ENCODE peak calls at places on chromosomes 4 and X, in eight cellular contexts. M, O, Y, S, H, Q, E and U are unnamed samples.
A peak's percentile ranks its signal among the peaks of the same experiment; 100 is the strongest.

GRCh38 chr4:101458914-101459313 is 111.6 kb upstream of the PPP3CA start:
- DNase-seq in H (no peak), M (no peak), E (no peak), O (no peak), S (no peak), Q (no peak), Y (no peak), U (no peak)

GRCh38 chr4:144621681-144622080 is 24.3 kb upstream of the HHIP start:
- DNase-seq in Q (no peak), Y (no peak), O (no peak), M (no peak), S (no peak), E (no peak), H (no peak), U (no peak)

GRCh38 chr4:31160146-31160545 is 440.0 kb downstream of the PCDH7 start:
- DNase-seq in Q (no peak), O (no peak), S (no peak), Y (no peak), M (no peak), E (no peak), H (no peak), U (no peak)

GRCh38 chrX:72368796-72369195 is 63.1 kb upstream of the CITED1 start:
- DNase-seq in O (no peak), H (no peak), Q (no peak), M (no peak), E (no peak), S (no peak), Y (peak; percentile 20), U (no peak)

GRCh38 chrX:128021566-128021965 is 30.6 kb downstream of the ACTRT1 start:
- DNase-seq in M (no peak), Y (no peak), Q (no peak), S (no peak), H (no peak), E (no peak), O (no peak), U (no peak)

GRCh38 chr4:41525129-41525528 is 12.8 kb upstream of the LIMCH1 start:
- DNase-seq in S (peak; percentile 36), E (no peak), H (no peak), O (no peak), Q (no peak), Y (no peak), M (no peak), U (no peak)

GRCh38 chr4:159103406-159104131 is 690 bp downstream of the RAPGEF2 start:
- DNase-seq in Y (peak; percentile 70), O (peak; percentile 76), H (peak; percentile 47), S (peak; percentile 70), Q (peak; percentile 70), E (peak; percentile 5), M (peak; percentile 47), U (peak; percentile 43)

GRCh38 chr4:98055800-98056501 is 87.3 kb downstream of the STPG2 start:
- DNase-seq in S (no peak), O (no peak), Y (no peak), E (no peak), M (no peak), H (no peak), Q (no peak), U (no peak)

GRCh38 chrX:16418650-16419049 is 231.3 kb upstream of the S100G start:
- DNase-seq in O (no peak), E (no peak), H (no peak), Q (no peak), S (no peak), M (no peak), Y (no peak), U (no peak)

GRCh38 chr4:48342559-48342878 is 1.2 kb downstream of the SLAIN2 start:
- DNase-seq in O (no peak), E (no peak), H (no peak), Q (no peak), Y (no peak), M (no peak), S (no peak), U (no peak)

GRCh38 chrX:30593435-30594200 is 16.1 kb upstream of the TASL start:
- DNase-seq in E (no peak), O (no peak), Q (no peak), S (no peak), Y (no peak), M (no peak), H (no peak), U (peak; percentile 45)

GRCh38 chrX:29090811-29091210 is 503.6 kb downstream of the IL1RAPL1 start:
- DNase-seq in S (peak; percentile 5), Y (no peak), O (no peak), E (no peak), H (no peak), Q (no peak), M (peak; percentile 6), U (no peak)

GRCh38 chr4:75584067-75584466 is 28.2 kb downstream of the ODAPH start:
- DNase-seq in Y (no peak), E (no peak), S (no peak), M (no peak), Q (no peak), H (no peak), O (no peak), U (no peak)

GRCh38 chrX:46255066-46255465 is 290.2 kb downstream of the ZNF674 start:
- DNase-seq in E (no peak), O (no peak), Y (no peak), Q (no peak), M (no peak), H (no peak), S (no peak), U (no peak)

GRCh38 chrX:43333543-43333942 is 322.6 kb upstream of the MAOA start:
- DNase-seq in S (no peak), O (no peak), Y (no peak), E (no peak), Q (no peak), M (no peak), H (no peak), U (no peak)

GRCh38 chr4:152454398-152455011 is 81.4 kb downstream of the FBXW7 start:
- DNase-seq in H (no peak), O (no peak), E (no peak), Y (no peak), S (no peak), Q (no peak), M (no peak), U (no peak)

GRCh38 chrX:57918750-57919436 is 8.6 kb upstream of the ZXDA start:
- DNase-seq in S (peak; percentile 23), H (no peak), M (peak; percentile 1), O (no peak), E (no peak), Q (no peak), Y (peak; percentile 22), U (peak; percentile 16)

GRCh38 chr4:138010639-138011038 is 231.5 kb downstream of the SLC7A11 start:
- DNase-seq in Y (no peak), E (no peak), Q (no peak), O (no peak), H (no peak), S (no peak), M (no peak), U (no peak)

GRCh38 chrX:119155416-119156035 is 27.9 kb upstream of the KIAA1210 start:
- DNase-seq in Y (no peak), M (no peak), S (no peak), Q (no peak), E (no peak), O (no peak), H (no peak), U (no peak)

GRCh38 chr4:25103423-25103822 is 56.8 kb downstream of the SEPSECS start:
- DNase-seq in M (no peak), H (no peak), Q (no peak), Y (peak; percentile 60), E (no peak), S (peak; percentile 37), O (no peak), U (no peak)

GRCh38 chr4:156971168-156971601 is 414 bp downstream of the PDGFC start:
- DNase-seq in Y (peak; percentile 24), H (no peak), S (no peak), E (no peak), Q (peak; percentile 67), O (no peak), M (peak; percentile 32), U (no peak)

DNA sequence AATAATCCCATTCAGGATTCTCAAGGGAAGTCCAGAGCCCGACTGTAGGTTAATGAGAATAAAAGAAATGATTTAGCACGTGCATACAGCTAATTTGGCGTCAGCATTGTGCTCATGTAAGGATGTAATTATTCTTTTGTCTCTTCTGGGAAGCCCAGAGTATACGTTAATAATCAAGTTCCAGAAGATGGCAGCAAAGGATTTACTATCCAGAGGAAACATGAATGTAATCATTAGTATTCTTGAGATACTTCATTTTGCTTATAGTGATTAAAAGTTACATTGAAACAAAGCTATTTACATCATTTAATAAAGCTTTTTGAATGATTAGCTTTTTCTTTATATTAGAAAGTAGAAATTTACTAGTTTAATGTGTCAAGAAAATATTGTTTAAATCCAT is 27.1 kb upstream of the MAP9 start:
- DNase-seq in E (no peak), O (no peak), S (no peak), M (no peak), Q (no peak), Y (no peak), H (no peak), U (no peak)
- TF ChIP-seq CTCF in E (peak; percentile 29), O (peak; percentile 69), S (peak; percentile 42), M (peak; percentile 70), Q (peak; percentile 19), Y (peak; percentile 65), H (no peak), U (no peak)

DNA sequence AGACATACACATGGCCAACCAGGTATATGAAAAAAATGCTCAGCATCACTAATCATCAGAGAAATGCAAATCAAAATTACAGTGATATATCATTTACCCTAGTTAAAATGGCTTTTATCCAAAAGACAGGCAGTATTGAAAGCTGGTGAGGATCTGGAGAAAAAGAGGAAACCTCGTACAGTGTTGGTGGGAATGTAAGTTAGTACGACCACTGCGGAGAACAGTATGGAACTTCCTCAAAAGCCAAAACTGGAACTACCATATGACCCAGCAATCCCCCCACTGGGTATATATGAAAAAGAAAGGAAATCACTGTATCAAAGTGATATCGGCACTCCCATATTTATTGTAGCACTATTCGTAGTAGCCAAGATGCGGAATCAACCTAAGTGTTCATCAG is 23.4 kb downstream of the ABHD18 start:
- DNase-seq in H (no peak), Q (no peak), M (no peak), O (no peak), E (no peak), S (no peak), Y (no peak), U (no peak)
- TF ChIP-seq CTCF in H (no peak), Q (no peak), M (no peak), O (no peak), E (no peak), S (no peak), Y (no peak), U (no peak)

GRCh38 chr4:154314248-154314647 is 177.4 kb downstream of the DCHS2 start:
- DNase-seq in Y (no peak), S (no peak), Q (no peak), O (no peak), E (no peak), M (no peak), H (no peak), U (no peak)
- TF ChIP-seq CTCF in Y (no peak), S (no peak), Q (no peak), O (peak; percentile 53), E (no peak), M (peak; percentile 55), H (no peak), U (no peak)

DNA sequence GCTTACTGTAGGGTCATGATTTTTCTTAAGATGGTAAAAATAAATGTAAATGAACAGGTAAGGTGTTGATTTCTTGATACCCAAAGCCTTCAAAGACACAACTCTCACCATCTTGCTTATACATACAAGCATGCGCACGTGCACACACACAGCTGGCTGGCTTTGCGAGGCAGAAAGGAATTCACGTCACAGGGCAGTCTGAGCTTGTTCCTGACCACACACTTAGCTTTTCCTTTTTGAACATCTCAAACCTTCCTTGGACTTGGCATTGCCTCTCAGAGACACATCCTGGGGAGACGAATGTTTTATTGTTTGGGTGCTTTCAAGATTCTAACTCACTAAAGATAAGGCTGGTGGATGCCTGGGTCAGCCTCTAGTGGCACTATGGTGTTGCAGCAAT is 175.0 kb downstream of the NHS start:
- DNase-seq in Y (no peak), O (no peak), Q (no peak), E (no peak), M (no peak), S (no peak), H (no peak), U (no peak)
- TF ChIP-seq CTCF in Y (no peak), O (no peak), Q (no peak), E (no peak), M (no peak), S (no peak), H (no peak), U (no peak)